ENCODE peak calls at places on chromosomes 11 and 22, in six cellular contexts. Y is K562, D is A549, K is NB4, C is GM12878, T is HepG2. W is an unnamed sample.

GRCh38 chr22:32564170-32565001 is 89.8 kb downstream of the FBXO7 start:
- DNase-seq in Y (no peak), D (peak), K (no peak), C (no peak), T (no peak), W (no peak)

GRCh38 chr11:103035656-103036434 is 56.1 kb downstream of the DCUN1D5 start:
- DNase-seq in Y (peak), D (peak), K (peak), C (peak), T (peak), W (peak)

GRCh38 chr22:35947794-35948425 is 80.7 kb downstream of the RBFOX2 start:
- DNase-seq in Y (no peak), D (no peak), K (no peak), C (no peak), T (no peak), W (no peak)

GRCh38 chr11:69321877-69322350 is 28.0 kb downstream of the MYEOV start:
- DNase-seq in Y (no peak), D (no peak), K (no peak), C (no peak), T (no peak), W (peak)

GRCh38 chr11:20095189-20095588 is 65.1 kb downstream of the DBX1 start:
- DNase-seq in Y (no peak), D (no peak), K (no peak), C (no peak), T (no peak), W (peak)

GRCh38 chr22:43277987-43278601 is 65.1 kb downstream of the SCUBE1 start:
- DNase-seq in Y (no peak), D (no peak), K (no peak), C (no peak), T (no peak), W (no peak)

GRCh38 chr11:65476632-65477270 is 22.1 kb upstream of the MALAT1 start:
- DNase-seq in Y (no peak), D (no peak), K (no peak), C (no peak), T (no peak), W (peak)

GRCh38 chr22:41524283-41524682 is 20.0 kb downstream of the POLR3H start:
- DNase-seq in Y (no peak), D (no peak), K (no peak), C (no peak), T (no peak), W (peak)

GRCh38 chr22:33871935-33872334 is 48.3 kb downstream of the LARGE1 start:
- DNase-seq in Y (no peak), D (peak), K (peak), C (no peak), T (no peak), W (no peak)

GRCh38 chr11:72226701-72227100 is 2.1 kb downstream of the INPPL1 start:
- DNase-seq in Y (no peak), D (no peak), K (no peak), C (no peak), T (no peak), W (no peak)

GRCh38 chr11:95704865-95705264 is 84.7 kb downstream of the FAM76B start:
- DNase-seq in Y (no peak), D (no peak), K (no peak), C (no peak), T (no peak), W (peak)

GRCh38 chr11:21289686-21290085 is 620.3 kb downstream of the NELL1 start:
- DNase-seq in Y (no peak), D (no peak), K (no peak), C (no peak), T (no peak), W (no peak)

GRCh38 chr22:20786536-20786979 is 12.6 kb downstream of the SERPIND1 start:
- DNase-seq in Y (no peak), D (no peak), K (no peak), C (no peak), T (no peak), W (no peak)

GRCh38 chr11:111982019-111982464 is 43.2 kb upstream of the DLAT start:
- DNase-seq in Y (peak), D (peak), K (peak), C (peak), T (peak), W (peak)

GRCh38 chr11:110984147-110984546 is 261.4 kb upstream of the POU2AF2 start:
- DNase-seq in Y (no peak), D (no peak), K (no peak), C (no peak), T (no peak), W (no peak)

GRCh38 chr11:125364085-125364822 is 131.8 kb downstream of the FEZ1 start:
- DNase-seq in Y (no peak), D (no peak), K (no peak), C (no peak), T (no peak), W (no peak)

GRCh38 chr11:116107229-116107628 is 603.0 kb upstream of the CADM1 start:
- DNase-seq in Y (no peak), D (no peak), K (no peak), C (no peak), T (no peak), W (no peak)

GRCh38 chr11:45025716-45026492 is 75.2 kb upstream of the TP53I11 start:
- DNase-seq in Y (no peak), D (no peak), K (peak), C (no peak), T (peak), W (peak)

GRCh38 chr22:37911697-37912096 is 5.6 kb downstream of the MICALL1 start:
- DNase-seq in Y (no peak), D (no peak), K (no peak), C (no peak), T (no peak), W (no peak)

GRCh38 chr11:17894929-17895658 is 117.8 kb downstream of the SERGEF start:
- DNase-seq in Y (no peak), D (no peak), K (no peak), C (no peak), T (no peak), W (no peak)

GRCh38 chr11:65425105-65425970 is 2.7 kb downstream of the NEAT1 start:
- DNase-seq in Y (no peak), D (peak), K (peak), C (no peak), T (no peak), W (peak)

GRCh38 chr22:33867118-33867863 is 53.0 kb downstream of the LARGE1 start:
- DNase-seq in Y (no peak), D (peak), K (peak), C (no peak), T (peak), W (no peak)

GRCh38 chr22:39311592-39312400 is 7.6 kb downstream of the RPL3 start:
- DNase-seq in Y (no peak), D (no peak), K (peak), C (no peak), T (no peak), W (no peak)

GRCh38 chr22:39309881-39310714 is 9.3 kb downstream of the RPL3 start:
- DNase-seq in Y (no peak), D (no peak), K (peak), C (no peak), T (no peak), W (no peak)

GRCh38 chr22:39314251-39314971 is 5.0 kb downstream of the RPL3 start:
- DNase-seq in Y (no peak), D (no peak), K (no peak), C (no peak), T (no peak), W (no peak)

GRCh38 chr22:39313258-39314001 is 6.0 kb downstream of the RPL3 start:
- DNase-seq in Y (no peak), D (no peak), K (no peak), C (no peak), T (no peak), W (no peak)

GRCh38 chr22:39312410-39312809 is 7.0 kb downstream of the RPL3 start:
- DNase-seq in Y (no peak), D (no peak), K (no peak), C (no peak), T (no peak), W (no peak)
- TF ChIP-seq MYC in Y (no peak), D (no peak), K (no peak), C (no peak), T (no peak), W (no peak)

GRCh38 chr11:88520391-88520790 is 182.9 kb upstream of the CTSC start:
- DNase-seq in Y (no peak), D (no peak), K (no peak), C (no peak), T (no peak), W (no peak)

GRCh38 chr11:88529426-88529825 is 191.9 kb upstream of the CTSC start:
- DNase-seq in Y (no peak), D (no peak), K (no peak), C (no peak), T (no peak), W (no peak)

GRCh38 chr11:88521354-88522310 is 184.1 kb upstream of the CTSC start:
- DNase-seq in Y (no peak), D (no peak), K (no peak), C (no peak), T (no peak), W (no peak)

GRCh38 chr11:88522624-88523361 is 185.3 kb upstream of the CTSC start:
- DNase-seq in Y (no peak), D (no peak), K (peak), C (no peak), T (no peak), W (no peak)

GRCh38 chr11:88523362-88524028 is 186.0 kb upstream of the CTSC start:
- DNase-seq in Y (no peak), D (no peak), K (peak), C (no peak), T (no peak), W (peak)
- TF ChIP-seq MYC in Y (no peak), D (no peak), K (peak), C (no peak), T (no peak), W (no peak)

GRCh38 chr22:46150615-46151423 is 493 bp downstream of the PPARA start:
- DNase-seq in Y (peak), D (no peak), K (peak), C (no peak), T (no peak), W (peak)

GRCh38 chr22:46149998-46150549 is at the start of gene PPARA:
- DNase-seq in Y (peak), D (peak), K (peak), C (no peak), T (peak), W (peak)

GRCh38 chr22:46148885-46149492 is 1.3 kb upstream of the PPARA start:
- DNase-seq in Y (no peak), D (no peak), K (peak), C (no peak), T (no peak), W (no peak)

GRCh38 chr22:46148336-46148735 is 2.0 kb upstream of the PPARA start:
- DNase-seq in Y (no peak), D (no peak), K (no peak), C (no peak), T (no peak), W (no peak)

GRCh38 chr22:46149493-46149997 is 781 bp upstream of the PPARA start:
- DNase-seq in Y (peak), D (no peak), K (peak), C (no peak), T (no peak), W (peak)
- TF ChIP-seq MYC in Y (no peak), D (no peak), K (no peak), C (no peak), T (no peak), W (no peak)

DNA sequence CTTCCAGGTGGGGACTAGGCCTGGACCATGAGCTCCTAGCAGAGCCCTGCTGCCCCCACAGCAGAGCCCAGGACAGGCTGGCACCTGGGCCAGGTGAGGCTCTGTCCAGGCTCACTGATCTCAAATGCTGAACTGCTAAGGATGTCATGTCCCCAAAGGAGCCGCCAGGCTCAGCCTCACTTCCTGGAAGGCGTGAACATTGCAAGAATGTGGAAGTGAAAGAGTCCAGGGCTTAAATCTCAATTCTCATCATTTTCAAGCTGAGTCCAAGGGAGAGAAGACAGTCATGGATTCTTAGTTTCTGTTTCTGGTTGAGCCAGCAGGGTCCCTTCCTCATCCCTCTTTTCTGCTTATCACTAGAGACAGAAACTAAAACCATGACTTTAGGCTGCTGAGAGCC is 5.0 kb downstream of the ASCL2 start:
- DNase-seq in Y (no peak), D (no peak), K (peak), C (peak), T (no peak), W (no peak)
- TF ChIP-seq MYC in Y (no peak), D (no peak), K (no peak), C (no peak), T (no peak), W (no peak)